ENCODE peak calls at places on chromosomes 13 and 19, in seven cellular contexts. W, T, C, K, R, P and Y are unnamed samples.

GRCh38 chr13:76703621-76704020 is 182.6 kb downstream of the KCTD12 start:
- DNase-seq in W (no peak), T (no peak), C (no peak), K (no peak), R (no peak), P (peak; percentile 19), Y (no peak)

GRCh38 chr13:79194272-79194671 is 211.8 kb downstream of the RBM26 start:
- DNase-seq in W (no peak), T (no peak), C (no peak), K (no peak), R (no peak), P (no peak), Y (no peak)

GRCh38 chr13:92143766-92144165 is 745.3 kb downstream of the GPC5 start:
- DNase-seq in W (no peak), T (no peak), C (no peak), K (no peak), R (no peak), P (peak; percentile 10), Y (no peak)

GRCh38 chr13:85693889-85694511 is 105.2 kb downstream of the SLITRK6 start:
- DNase-seq in W (no peak), T (no peak), C (no peak), K (peak; percentile 2), R (peak; percentile 61), P (peak; percentile 67), Y (no peak)

GRCh38 chr13:48400090-48400694 is 12.7 kb downstream of the LPAR6 start:
- DNase-seq in W (no peak), T (no peak), C (no peak), K (no peak), R (peak; percentile 50), P (peak; percentile 61), Y (no peak)

GRCh38 chr13:62096652-62097051 is 681.0 kb upstream of the PCDH20 start:
- DNase-seq in W (no peak), T (no peak), C (no peak), K (no peak), R (no peak), P (no peak), Y (no peak)

GRCh38 chr13:62432295-62432694 is 1016.6 kb upstream of the PCDH20 start:
- DNase-seq in W (no peak), T (no peak), C (no peak), K (no peak), R (no peak), P (no peak), Y (no peak)

GRCh38 chr13:87274209-87274819 is 396.9 kb upstream of the SLITRK5 start:
- DNase-seq in W (peak; percentile 53), T (peak; percentile 49), C (peak; percentile 4), K (peak; percentile 2), R (peak; percentile 68), P (peak; percentile 57), Y (no peak)

GRCh38 chr19:35347171-35347929 is at the start of gene FFAR1:
- DNase-seq in W (no peak), T (no peak), C (no peak), K (no peak), R (no peak), P (no peak), Y (peak; percentile 28)

GRCh38 chr13:50494110-50494509 is 349.4 kb downstream of the DLEU7 start:
- DNase-seq in W (no peak), T (no peak), C (no peak), K (no peak), R (no peak), P (no peak), Y (no peak)

GRCh38 chr19:873084-874019 is 13.9 kb downstream of the CFD start:
- DNase-seq in W (no peak), T (peak; percentile 82), C (peak; percentile 31), K (peak; percentile 58), R (peak; percentile 43), P (peak; percentile 51), Y (peak; percentile 81)

GRCh38 chr19:12670159-12670928 is 3.7 kb downstream of the WDR83 start:
- DNase-seq in W (no peak), T (no peak), C (no peak), K (no peak), R (no peak), P (no peak), Y (no peak)

GRCh38 chr13:100515410-100515800 is 73.2 kb downstream of the GGACT start:
- DNase-seq in W (no peak), T (no peak), C (no peak), K (no peak), R (no peak), P (no peak), Y (no peak)

GRCh38 chr13:30138511-30138910 is 168.8 kb downstream of the KATNAL1 start:
- DNase-seq in W (no peak), T (no peak), C (no peak), K (no peak), R (no peak), P (peak; percentile 20), Y (no peak)

GRCh38 chr13:97574926-97575325 is 141.0 kb downstream of the RAP2A start:
- DNase-seq in W (no peak), T (peak; percentile 58), C (no peak), K (peak; percentile 30), R (peak; percentile 62), P (peak; percentile 56), Y (no peak)

GRCh38 chr19:41307954-41308449 is 2.0 kb upstream of the CCDC97 start:
- DNase-seq in W (no peak), T (no peak), C (no peak), K (no peak), R (peak; percentile 9), P (no peak), Y (no peak)

GRCh38 chr19:10452726-10453620 is 32.6 kb downstream of the PDE4A start:
- DNase-seq in W (no peak), T (no peak), C (no peak), K (no peak), R (no peak), P (no peak), Y (no peak)

GRCh38 chr13:40518481-40518882 is 148.0 kb downstream of the FOXO1 start:
- DNase-seq in W (no peak), T (no peak), C (no peak), K (no peak), R (peak; percentile 61), P (no peak), Y (no peak)

GRCh38 chr19:29745253-29745652 is 30.2 kb upstream of the C19orf12 start:
- DNase-seq in W (no peak), T (peak; percentile 69), C (no peak), K (no peak), R (no peak), P (no peak), Y (no peak)

GRCh38 chr19:54481326-54481930 is 8.3 kb upstream of the CDC42EP5 start:
- DNase-seq in W (peak; percentile 74), T (peak; percentile 76), C (no peak), K (no peak), R (peak; percentile 46), P (peak; percentile 61), Y (no peak)

GRCh38 chr19:12647490-12648071 is 19.0 kb downstream of the MAN2B1 start:
- DNase-seq in W (no peak), T (peak; percentile 95), C (no peak), K (peak; percentile 78), R (peak; percentile 66), P (no peak), Y (peak; percentile 90)

GRCh38 chr19:38717855-38718254 is 26.4 kb downstream of the CAPN12 start:
- DNase-seq in W (no peak), T (no peak), C (no peak), K (no peak), R (no peak), P (no peak), Y (no peak)

GRCh38 chr19:2927032-2927430 is 17.7 kb downstream of the ZNF77 start:
- DNase-seq in W (no peak), T (no peak), C (no peak), K (no peak), R (no peak), P (no peak), Y (no peak)

GRCh38 chr19:31451686-31452325 is 102.6 kb upstream of the TSHZ3 start:
- DNase-seq in W (no peak), T (no peak), C (no peak), K (no peak), R (peak; percentile 46), P (no peak), Y (no peak)

GRCh38 chr19:45402469-45403070 is 2.3 kb downstream of the PPP1R13L start:
- DNase-seq in W (peak; percentile 59), T (peak; percentile 78), C (no peak), K (no peak), R (peak; percentile 90), P (peak; percentile 37), Y (peak; percentile 79)

GRCh38 chr13:111577429-111577828 is 257.0 kb downstream of the TEX29 start:
- DNase-seq in W (no peak), T (no peak), C (no peak), K (no peak), R (no peak), P (no peak), Y (no peak)

GRCh38 chr13:44930280-44930679 is 59.0 kb downstream of the NUFIP1 start:
- DNase-seq in W (no peak), T (no peak), C (no peak), K (no peak), R (no peak), P (no peak), Y (no peak)

GRCh38 chr19:2055871-2056809 is 5.1 kb upstream of the MKNK2 start:
- DNase-seq in W (no peak), T (no peak), C (peak; percentile 82), K (no peak), R (peak; percentile 51), P (peak; percentile 58), Y (peak; percentile 69)

GRCh38 chr19:11539495-11540365 is 1.1 kb downstream of the CNN1 start:
- DNase-seq in W (no peak), T (peak; percentile 38), C (no peak), K (peak; percentile 60), R (no peak), P (peak; percentile 54), Y (no peak)

GRCh38 chr19:4722671-4723464 is 774 bp downstream of the DPP9 start:
- DNase-seq in W (no peak), T (no peak), C (peak; percentile 47), K (peak; percentile 54), R (peak; percentile 61), P (peak; percentile 37), Y (no peak)

GRCh38 chr19:32339988-32340874 is 5.2 kb upstream of the ZNF507 start:
- DNase-seq in W (peak; percentile 58), T (peak; percentile 70), C (no peak), K (peak; percentile 62), R (peak; percentile 50), P (peak; percentile 61), Y (peak; percentile 77)

GRCh38 chr19:13024126-13024957 is 29.1 kb downstream of the NFIX start:
- DNase-seq in W (no peak), T (no peak), C (no peak), K (no peak), R (no peak), P (peak; percentile 25), Y (no peak)

GRCh38 chr13:34256236-34256635 is 438.3 kb downstream of the RFC3 start:
- DNase-seq in W (no peak), T (no peak), C (no peak), K (no peak), R (no peak), P (no peak), Y (no peak)

GRCh38 chr19:34120846-34121639 is 51.3 kb upstream of the LSM14A start:
- DNase-seq in W (peak; percentile 34), T (peak; percentile 66), C (no peak), K (peak; percentile 72), R (peak; percentile 51), P (peak; percentile 54), Y (no peak)

GRCh38 chr13:51935326-51936171 is 73.8 kb downstream of the CCDC70 start:
- DNase-seq in W (no peak), T (peak; percentile 63), C (no peak), K (no peak), R (peak; percentile 35), P (peak; percentile 14), Y (no peak)

GRCh38 chr19:21022996-21023395 is 2.5 kb downstream of the ZNF430 start:
- DNase-seq in W (no peak), T (no peak), C (no peak), K (no peak), R (peak; percentile 93), P (peak; percentile 48), Y (no peak)

GRCh38 chr19:48844472-48844871 is 8.2 kb upstream of the HSD17B14 start:
- DNase-seq in W (no peak), T (no peak), C (no peak), K (peak; percentile 80), R (peak; percentile 49), P (peak; percentile 83), Y (no peak)

GRCh38 chr13:30862707-30863106 is 43.4 kb upstream of the MEDAG start:
- DNase-seq in W (no peak), T (peak; percentile 22), C (no peak), K (no peak), R (no peak), P (no peak), Y (peak; percentile 70)